ENCODE peak calls at places on chromosomes 12 and 14, in seven cellular contexts. R, Z, V, M, S, O and I are unnamed samples.

GRCh38 chr14:68643673-68644072 is 149.2 kb downstream of the ZFP36L1 start:
- DNase-seq in R (peak), Z (no peak), V (no peak), M (no peak), S (no peak), O (no peak), I (no peak)

GRCh38 chr14:77181603-77182437 is at the start of gene TMEM63C:
- DNase-seq in R (peak), Z (peak), V (peak), M (peak), S (peak), O (peak), I (peak)

GRCh38 chr12:78375461-78375860 is 489.1 kb upstream of the SYT1 start:
- DNase-seq in R (no peak), Z (no peak), V (no peak), M (no peak), S (no peak), O (no peak), I (no peak)

GRCh38 chr14:96165493-96166474 is 38.9 kb upstream of the BDKRB2 start:
- DNase-seq in R (no peak), Z (no peak), V (no peak), M (no peak), S (no peak), O (no peak), I (no peak)

GRCh38 chr12:14612895-14613294 is 45.2 kb upstream of the PLBD1 start:
- DNase-seq in R (no peak), Z (no peak), V (no peak), M (no peak), S (no peak), O (no peak), I (no peak)

GRCh38 chr14:101358320-101358569 is 203.1 kb upstream of the DIO3 start:
- DNase-seq in R (no peak), Z (no peak), V (no peak), M (no peak), S (no peak), O (no peak), I (no peak)

GRCh38 chr14:99899578-99900178 is 106.5 kb downstream of the EML1 start:
- DNase-seq in R (peak), Z (peak), V (peak), M (no peak), S (peak), O (peak), I (peak)

GRCh38 chr12:11623382-11623781 is 26.1 kb upstream of the ETV6 start:
- DNase-seq in R (no peak), Z (no peak), V (no peak), M (no peak), S (no peak), O (peak), I (no peak)

GRCh38 chr12:99736760-99737159 is 89.2 kb downstream of the GARIN6 start:
- DNase-seq in R (no peak), Z (peak), V (no peak), M (no peak), S (no peak), O (no peak), I (no peak)

GRCh38 chr12:127235771-127236170 is 1031.2 kb upstream of the TMEM132C start:
- DNase-seq in R (no peak), Z (no peak), V (no peak), M (no peak), S (no peak), O (no peak), I (no peak)

GRCh38 chr14:101716956-101717662 is 44.4 kb upstream of the PPP2R5C start:
- DNase-seq in R (no peak), Z (no peak), V (no peak), M (no peak), S (no peak), O (no peak), I (peak)

GRCh38 chr14:33934043-33934750 is 16.7 kb downstream of the EGLN3 start:
- DNase-seq in R (no peak), Z (peak), V (no peak), M (no peak), S (no peak), O (no peak), I (no peak)

GRCh38 chr12:131218291-131219172 is 264.8 kb downstream of the ADGRD1 start:
- DNase-seq in R (peak), Z (peak), V (no peak), M (peak), S (no peak), O (no peak), I (no peak)

GRCh38 chr14:71626281-71626835 is 305.9 kb upstream of the RGS6 start:
- DNase-seq in R (no peak), Z (no peak), V (no peak), M (no peak), S (no peak), O (no peak), I (no peak)

GRCh38 chr14:93013368-93013719 is 90.4 kb downstream of the CHGA start:
- DNase-seq in R (no peak), Z (no peak), V (no peak), M (no peak), S (no peak), O (no peak), I (peak)

GRCh38 chr14:50831704-50832130 is 755 bp upstream of the NIN start:
- DNase-seq in R (peak), Z (no peak), V (no peak), M (peak), S (no peak), O (peak), I (peak)

GRCh38 chr12:47188576-47189441 is 109.0 kb upstream of the AMIGO2 start:
- DNase-seq in R (no peak), Z (peak), V (no peak), M (no peak), S (no peak), O (peak), I (peak)

GRCh38 chr12:67910360-67911292 is 78.6 kb upstream of the IFNG-AS1 start:
- DNase-seq in R (no peak), Z (peak), V (no peak), M (no peak), S (no peak), O (no peak), I (peak)

GRCh38 chr14:73049428-73049827 is 8.9 kb upstream of the RBM25 start:
- DNase-seq in R (no peak), Z (no peak), V (no peak), M (peak), S (no peak), O (no peak), I (no peak)

GRCh38 chr12:55068416-55069010 is 48.7 kb downstream of the NEUROD4 start:
- DNase-seq in R (peak), Z (peak), V (peak), M (peak), S (peak), O (peak), I (peak)

GRCh38 chr14:99503848-99504453 is 22.7 kb downstream of the CCNK start:
- DNase-seq in R (no peak), Z (no peak), V (no peak), M (no peak), S (no peak), O (no peak), I (no peak)

GRCh38 chr12:64099430-64099829 is 122.7 kb downstream of the KICS2 start:
- DNase-seq in R (no peak), Z (peak), V (no peak), M (no peak), S (peak), O (no peak), I (peak)

GRCh38 chr12:11630046-11630706 is 19.3 kb upstream of the ETV6 start:
- DNase-seq in R (no peak), Z (no peak), V (no peak), M (peak), S (no peak), O (no peak), I (peak)

GRCh38 chr14:104294983-104295680 is 156.7 kb downstream of the KIF26A start:
- DNase-seq in R (no peak), Z (no peak), V (no peak), M (no peak), S (no peak), O (no peak), I (no peak)

GRCh38 chr12:15662983-15663659 is 126.1 kb downstream of the EPS8 start:
- DNase-seq in R (no peak), Z (peak), V (no peak), M (no peak), S (peak), O (no peak), I (no peak)

GRCh38 chr14:69013943-69014782 is 35.1 kb upstream of the ACTN1 start:
- DNase-seq in R (peak), Z (peak), V (no peak), M (peak), S (no peak), O (peak), I (peak)

GRCh38 chr12:109153711-109154434 is 37.5 kb downstream of the ACACB start:
- DNase-seq in R (peak), Z (no peak), V (peak), M (peak), S (no peak), O (peak), I (no peak)

GRCh38 chr12:58302487-58303011 is 361.2 kb downstream of the ATP23 start:
- DNase-seq in R (peak), Z (peak), V (no peak), M (no peak), S (no peak), O (no peak), I (no peak)

GRCh38 chr14:95741051-95741490 is 27.1 kb upstream of the TCL1A start:
- DNase-seq in R (no peak), Z (peak), V (no peak), M (no peak), S (peak), O (peak), I (peak)

GRCh38 chr14:76337619-76338545 is 38.1 kb upstream of the ESRRB start:
- DNase-seq in R (no peak), Z (peak), V (no peak), M (no peak), S (no peak), O (no peak), I (peak)

GRCh38 chr12:56143870-56144269 is 8.5 kb upstream of the MYL6B start:
- DNase-seq in R (no peak), Z (no peak), V (no peak), M (no peak), S (no peak), O (no peak), I (no peak)

DNA sequence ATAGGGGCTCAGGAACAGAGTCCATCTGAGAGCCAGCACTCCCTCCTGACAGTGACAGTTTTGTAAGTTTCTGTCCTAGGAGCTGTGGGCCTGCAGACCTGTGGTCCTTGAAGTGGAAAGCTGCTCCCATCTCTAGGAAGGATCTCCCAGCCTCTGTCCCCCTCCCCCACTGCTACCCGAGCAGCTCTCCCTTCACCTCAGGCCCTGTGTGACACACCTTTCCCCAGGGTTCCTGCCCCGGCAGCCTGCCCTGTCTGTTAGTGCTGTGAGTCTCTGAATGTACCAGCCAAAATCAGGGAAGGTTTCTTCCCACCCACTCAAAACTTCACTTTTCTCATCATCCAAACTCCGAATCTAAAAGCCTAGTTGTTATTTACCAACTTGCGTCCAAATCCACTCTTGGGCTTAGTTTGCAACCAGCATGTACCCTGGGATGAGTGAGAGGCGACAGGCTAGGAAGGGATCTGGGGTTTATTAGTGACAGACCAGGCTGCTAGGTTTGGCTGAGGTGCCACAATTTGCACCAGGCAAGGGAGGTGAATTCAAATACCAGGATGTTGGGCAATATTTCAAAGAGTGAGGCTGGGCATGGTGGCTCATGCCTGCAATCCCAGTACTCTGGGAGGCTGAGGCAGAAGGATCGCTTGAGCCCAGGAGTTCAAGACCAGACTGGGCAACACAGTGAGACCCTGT is 39.9 kb downstream of the NINJ2 start:
- DNase-seq in R (peak), Z (no peak), V (no peak), M (no peak), S (no peak), O (no peak), I (no peak)
- H2AFZ ChIP-seq in R (peak), Z (no peak), V (no peak), M (peak), S (no peak), O (no peak), I (no peak)

GRCh38 chr12:6334359-6334758 is 7.5 kb downstream of the TNFRSF1A start:
- DNase-seq in R (no peak), Z (no peak), V (no peak), M (no peak), S (no peak), O (no peak), I (no peak)

GRCh38 chr12:6336079-6336858 is 5.6 kb downstream of the TNFRSF1A start:
- DNase-seq in R (peak), Z (peak), V (peak), M (peak), S (peak), O (peak), I (peak)

GRCh38 chr12:6336859-6337744 is 4.8 kb downstream of the TNFRSF1A start:
- DNase-seq in R (no peak), Z (no peak), V (no peak), M (no peak), S (no peak), O (no peak), I (peak)

GRCh38 chr12:6334940-6335450 is 6.9 kb downstream of the TNFRSF1A start:
- DNase-seq in R (no peak), Z (no peak), V (no peak), M (no peak), S (no peak), O (no peak), I (peak)

DNA sequence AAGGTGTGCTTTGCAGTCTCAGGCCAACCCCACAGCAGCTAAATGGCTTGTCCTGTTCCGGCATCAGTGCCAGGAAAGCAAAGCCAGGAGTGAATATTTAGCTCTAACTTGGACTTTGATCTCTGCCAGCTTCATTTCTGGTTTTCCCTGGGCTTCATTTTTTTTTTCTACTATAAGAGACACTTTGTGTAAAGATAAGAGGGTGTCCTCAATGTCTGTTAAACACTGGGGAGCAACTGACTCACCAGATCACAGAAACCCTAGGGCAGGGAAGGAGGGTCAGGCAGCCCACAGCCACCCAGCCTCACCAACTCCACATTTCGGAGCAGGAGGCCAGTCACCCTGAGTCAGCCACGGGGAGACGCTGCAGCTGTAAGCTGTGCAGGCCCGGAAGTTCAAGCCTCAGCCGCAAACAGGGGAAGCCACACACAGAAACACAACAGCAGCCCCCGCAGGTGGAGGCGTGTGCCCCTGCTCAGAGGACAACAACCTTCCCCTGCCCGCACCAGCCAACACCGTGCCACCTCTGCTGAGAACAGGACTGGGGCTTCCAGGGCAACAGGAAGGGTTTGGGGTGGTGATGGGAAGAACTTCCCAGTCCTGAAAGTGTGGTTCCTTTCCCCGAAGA is 6.3 kb downstream of the TNFRSF1A start:
- DNase-seq in R (peak), Z (peak), V (peak), M (peak), S (no peak), O (peak), I (peak)
- TF ChIP-seq EZH2phosphoT487 in R (no peak), Z (no peak), V (no peak), M (no peak), S (no peak), O (no peak), I (no peak)

GRCh38 chr14:97524579-97525319 is 727.6 kb downstream of the VRK1 start:
- DNase-seq in R (no peak), Z (no peak), V (no peak), M (no peak), S (no peak), O (no peak), I (no peak)
- TF ChIP-seq EZH2 in R (no peak), Z (no peak), V (no peak), M (no peak), S (no peak), O (no peak), I (no peak)

GRCh38 chr14:55454264-55455151 is 14.1 kb upstream of the TBPL2 start:
- DNase-seq in R (no peak), Z (peak), V (no peak), M (peak), S (peak), O (peak), I (peak)
- H2AFZ ChIP-seq in R (peak), Z (peak), V (no peak), M (no peak), S (peak), O (peak), I (peak)

GRCh38 chr12:76127588-76127987 is 43.1 kb upstream of the NAP1L1 start:
- DNase-seq in R (no peak), Z (no peak), V (no peak), M (no peak), S (no peak), O (no peak), I (no peak)
- TF ChIP-seq EZH2phosphoT487 in R (no peak), Z (no peak), V (no peak), M (no peak), S (no peak), O (no peak), I (no peak)